ENCODE peak calls at places on chromosomes 7 and 10, in eight cellular contexts. One of them, this sample, is unnamed.
A peak's percentile ranks its signal among the peaks of the same experiment; 100 is the strongest.

GRCh38 chr10:51763746-51764145 is 64.4 kb upstream of the CSTF2T start:
- DNase-seq in fibroblast of lung: no peak
- DNase-seq in hepatocyte: no peak
- DNase-seq in NCI-H1930: no peak
- DNase-seq in GM12891: no peak
- DNase-seq in thoracic aorta: no peak
- DNase-seq in NCI-H1105: no peak
- DNase-seq in small intestine: no peak
- DNase-seq in this sample: no peak

GRCh38 chr7:47145982-47146381 is 435.9 kb downstream of the TNS3 start:
- DNase-seq in fibroblast of lung: no peak
- DNase-seq in hepatocyte: no peak
- DNase-seq in NCI-H1930: no peak
- DNase-seq in GM12891: no peak
- DNase-seq in thoracic aorta: no peak
- DNase-seq in NCI-H1105: no peak
- DNase-seq in small intestine: no peak
- DNase-seq in this sample: no peak

GRCh38 chr10:114825513-114826253 is 4.1 kb downstream of the FHIP2A start:
- DNase-seq in fibroblast of lung: peak; percentile 65
- DNase-seq in hepatocyte: peak; percentile 11
- DNase-seq in NCI-H1930: no peak
- DNase-seq in GM12891: peak; percentile 34
- DNase-seq in thoracic aorta: no peak
- DNase-seq in NCI-H1105: no peak
- DNase-seq in small intestine: peak; percentile 44
- DNase-seq in this sample: no peak

GRCh38 chr7:5661941-5662340 is 119.5 kb downstream of the RNF216 start:
- DNase-seq in fibroblast of lung: no peak
- DNase-seq in hepatocyte: no peak
- DNase-seq in NCI-H1930: no peak
- DNase-seq in GM12891: no peak
- DNase-seq in thoracic aorta: no peak
- DNase-seq in NCI-H1105: no peak
- DNase-seq in small intestine: no peak
- DNase-seq in this sample: no peak

GRCh38 chr10:17836917-17837316 is 27.8 kb downstream of the MRC1 start:
- DNase-seq in fibroblast of lung: peak; percentile 54
- DNase-seq in hepatocyte: peak; percentile 71
- DNase-seq in NCI-H1930: no peak
- DNase-seq in GM12891: no peak
- DNase-seq in thoracic aorta: no peak
- DNase-seq in NCI-H1105: no peak
- DNase-seq in small intestine: peak; percentile 81
- DNase-seq in this sample: no peak

GRCh38 chr10:58260334-58260733 is 7.4 kb downstream of the IPMK start:
- DNase-seq in fibroblast of lung: no peak
- DNase-seq in hepatocyte: no peak
- DNase-seq in NCI-H1930: no peak
- DNase-seq in GM12891: no peak
- DNase-seq in thoracic aorta: no peak
- DNase-seq in NCI-H1105: no peak
- DNase-seq in small intestine: no peak
- DNase-seq in this sample: no peak

GRCh38 chr10:77744249-77744648 is 106.6 kb upstream of the KCNMA1 start:
- DNase-seq in fibroblast of lung: no peak
- DNase-seq in hepatocyte: no peak
- DNase-seq in NCI-H1930: no peak
- DNase-seq in GM12891: no peak
- DNase-seq in thoracic aorta: no peak
- DNase-seq in NCI-H1105: no peak
- DNase-seq in small intestine: no peak
- DNase-seq in this sample: no peak

GRCh38 chr10:34426041-34426440 is 389.1 kb downstream of the PARD3 start:
- DNase-seq in fibroblast of lung: no peak
- DNase-seq in hepatocyte: no peak
- DNase-seq in NCI-H1930: no peak
- DNase-seq in GM12891: no peak
- DNase-seq in thoracic aorta: no peak
- DNase-seq in NCI-H1105: no peak
- DNase-seq in small intestine: no peak
- DNase-seq in this sample: no peak

GRCh38 chr7:37405603-37406122 is 43.0 kb downstream of the ELMO1 start:
- DNase-seq in fibroblast of lung: no peak
- DNase-seq in hepatocyte: peak; percentile 23
- DNase-seq in NCI-H1930: no peak
- DNase-seq in GM12891: no peak
- DNase-seq in thoracic aorta: no peak
- DNase-seq in NCI-H1105: no peak
- DNase-seq in small intestine: no peak
- DNase-seq in this sample: no peak

GRCh38 chr7:44309271-44310091 is 15.9 kb downstream of the CAMK2B start:
- DNase-seq in fibroblast of lung: peak; percentile 58
- DNase-seq in hepatocyte: peak; percentile 79
- DNase-seq in NCI-H1930: peak; percentile 9
- DNase-seq in GM12891: no peak
- DNase-seq in thoracic aorta: no peak
- DNase-seq in NCI-H1105: no peak
- DNase-seq in small intestine: peak; percentile 21
- DNase-seq in this sample: peak; percentile 71

GRCh38 chr10:114631090-114631677 is 26.9 kb downstream of the ABLIM1 start:
- DNase-seq in fibroblast of lung: no peak
- DNase-seq in hepatocyte: no peak
- DNase-seq in NCI-H1930: no peak
- DNase-seq in GM12891: no peak
- DNase-seq in thoracic aorta: no peak
- DNase-seq in NCI-H1105: no peak
- DNase-seq in small intestine: no peak
- DNase-seq in this sample: no peak

GRCh38 chr7:85150624-85151023 is 36.2 kb downstream of the SEMA3D start:
- DNase-seq in fibroblast of lung: no peak
- DNase-seq in hepatocyte: no peak
- DNase-seq in NCI-H1930: no peak
- DNase-seq in GM12891: no peak
- DNase-seq in thoracic aorta: no peak
- DNase-seq in NCI-H1105: no peak
- DNase-seq in small intestine: no peak
- DNase-seq in this sample: no peak

GRCh38 chr7:128891110-128891941 is 19.2 kb downstream of the KCP start:
- DNase-seq in fibroblast of lung: no peak
- DNase-seq in hepatocyte: peak; percentile 41
- DNase-seq in NCI-H1930: no peak
- DNase-seq in GM12891: no peak
- DNase-seq in thoracic aorta: no peak
- DNase-seq in NCI-H1105: no peak
- DNase-seq in small intestine: peak; percentile 35
- DNase-seq in this sample: no peak

GRCh38 chr10:49385939-49386922 is 9.7 kb downstream of the DRGX start:
- DNase-seq in fibroblast of lung: no peak
- DNase-seq in hepatocyte: no peak
- DNase-seq in NCI-H1930: no peak
- DNase-seq in GM12891: no peak
- DNase-seq in thoracic aorta: no peak
- DNase-seq in NCI-H1105: no peak
- DNase-seq in small intestine: no peak
- DNase-seq in this sample: no peak

GRCh38 chr7:121621947-121622346 is 225.8 kb upstream of the FAM3C start:
- DNase-seq in fibroblast of lung: no peak
- DNase-seq in hepatocyte: no peak
- DNase-seq in NCI-H1930: no peak
- DNase-seq in GM12891: no peak
- DNase-seq in thoracic aorta: no peak
- DNase-seq in NCI-H1105: no peak
- DNase-seq in small intestine: no peak
- DNase-seq in this sample: no peak

GRCh38 chr10:24452030-24452429 is 243.1 kb downstream of the KIAA1217 start:
- DNase-seq in fibroblast of lung: no peak
- DNase-seq in hepatocyte: no peak
- DNase-seq in NCI-H1930: no peak
- DNase-seq in GM12891: no peak
- DNase-seq in thoracic aorta: no peak
- DNase-seq in NCI-H1105: no peak
- DNase-seq in small intestine: no peak
- DNase-seq in this sample: no peak

GRCh38 chr10:26372513-26373354 is 65.4 kb upstream of the APBB1IP start:
- DNase-seq in fibroblast of lung: no peak
- DNase-seq in hepatocyte: no peak
- DNase-seq in NCI-H1930: no peak
- DNase-seq in GM12891: no peak
- DNase-seq in thoracic aorta: no peak
- DNase-seq in NCI-H1105: no peak
- DNase-seq in small intestine: no peak
- DNase-seq in this sample: no peak

GRCh38 chr10:122461729-122462532 is 578 bp downstream of the HTRA1 start:
- DNase-seq in fibroblast of lung: no peak
- DNase-seq in hepatocyte: peak; percentile 60
- DNase-seq in NCI-H1930: no peak
- DNase-seq in GM12891: no peak
- DNase-seq in thoracic aorta: no peak
- DNase-seq in NCI-H1105: no peak
- DNase-seq in small intestine: peak; percentile 29
- DNase-seq in this sample: no peak

GRCh38 chr7:4792537-4793126 is 17.2 kb downstream of the AP5Z1 start:
- DNase-seq in fibroblast of lung: peak; percentile 8
- DNase-seq in hepatocyte: no peak
- DNase-seq in NCI-H1930: no peak
- DNase-seq in GM12891: no peak
- DNase-seq in thoracic aorta: no peak
- DNase-seq in NCI-H1105: no peak
- DNase-seq in small intestine: peak; percentile 35
- DNase-seq in this sample: no peak

GRCh38 chr10:102274062-102274461 is 28.7 kb downstream of the GBF1 start:
- DNase-seq in fibroblast of lung: no peak
- DNase-seq in hepatocyte: no peak
- DNase-seq in NCI-H1930: no peak
- DNase-seq in GM12891: no peak
- DNase-seq in thoracic aorta: no peak
- DNase-seq in NCI-H1105: no peak
- DNase-seq in small intestine: no peak
- DNase-seq in this sample: no peak

This sample was measured in type B pancreatic cell.